ENCODE peak calls at places on chromosomes 7 and 10, in seven cellular contexts. T, N, Y, W, B, U and Z are unnamed samples.

GRCh38 chr7:80830584-80831319 is 88.1 kb downstream of the SEMA3C start:
- DNase-seq in T (no peak), N (peak), Y (no peak), W (no peak), B (peak), U (no peak), Z (no peak)

GRCh38 chr7:151257990-151258389 is 9.5 kb upstream of the SMARCD3 start:
- DNase-seq in T (no peak), N (no peak), Y (no peak), W (no peak), B (no peak), U (no peak), Z (no peak)

GRCh38 chr10:114779803-114780609 is 41.6 kb upstream of the FHIP2A start:
- DNase-seq in T (no peak), N (peak), Y (no peak), W (no peak), B (peak), U (no peak), Z (no peak)

GRCh38 chr10:43064331-43065075 is 12.4 kb upstream of the RET start:
- DNase-seq in T (no peak), N (no peak), Y (no peak), W (no peak), B (no peak), U (no peak), Z (no peak)

GRCh38 chr10:58028597-58029366 is 238.9 kb downstream of the IPMK start:
- DNase-seq in T (no peak), N (peak), Y (no peak), W (no peak), B (no peak), U (no peak), Z (no peak)

GRCh38 chr7:2970907-2971306 is 72.8 kb downstream of the CARD11 start:
- DNase-seq in T (no peak), N (no peak), Y (no peak), W (peak), B (no peak), U (no peak), Z (no peak)

GRCh38 chr10:124482401-124482800 is 20.8 kb downstream of the LHPP start:
- DNase-seq in T (no peak), N (no peak), Y (no peak), W (no peak), B (no peak), U (no peak), Z (no peak)

GRCh38 chr7:1665721-1666250 is 4.3 kb upstream of the ELFN1 start:
- DNase-seq in T (peak), N (peak), Y (peak), W (peak), B (peak), U (no peak), Z (no peak)

GRCh38 chr10:31118561-31118960 is 86.9 kb upstream of the ZNF438 start:
- DNase-seq in T (no peak), N (peak), Y (no peak), W (no peak), B (peak), U (no peak), Z (no peak)

GRCh38 chr7:45394117-45394708 is 180.0 kb upstream of the ADCY1 start:
- DNase-seq in T (no peak), N (no peak), Y (no peak), W (no peak), B (no peak), U (no peak), Z (no peak)

GRCh38 chr7:22660732-22661131 is 66.3 kb upstream of the IL6 start:
- DNase-seq in T (no peak), N (no peak), Y (no peak), W (no peak), B (no peak), U (peak), Z (no peak)

GRCh38 chr7:34564091-34564490 is 93.9 kb upstream of the NPSR1 start:
- DNase-seq in T (no peak), N (no peak), Y (no peak), W (no peak), B (no peak), U (no peak), Z (no peak)

GRCh38 chr10:90723416-90724068 is 134.3 kb downstream of the HTR7 start:
- DNase-seq in T (no peak), N (no peak), Y (no peak), W (no peak), B (no peak), U (no peak), Z (no peak)

GRCh38 chr7:99601656-99602310 is 3.7 kb downstream of the TMEM225B start:
- DNase-seq in T (no peak), N (no peak), Y (no peak), W (no peak), B (no peak), U (no peak), Z (no peak)

GRCh38 chr10:63137306-63137705 is 4.2 kb downstream of the NRBF2 start:
- DNase-seq in T (peak), N (peak), Y (no peak), W (no peak), B (peak), U (peak), Z (no peak)

GRCh38 chr7:106070201-106070551 is 41.9 kb downstream of the SYPL1 start:
- DNase-seq in T (no peak), N (no peak), Y (no peak), W (no peak), B (no peak), U (no peak), Z (no peak)

GRCh38 chr10:122636953-122637352 is 62.7 kb downstream of the C10orf120 start:
- DNase-seq in T (no peak), N (no peak), Y (peak), W (peak), B (no peak), U (no peak), Z (no peak)

GRCh38 chr10:70337201-70337651 is 45.2 kb downstream of the LRRC20 start:
- DNase-seq in T (no peak), N (no peak), Y (no peak), W (no peak), B (no peak), U (no peak), Z (peak)

GRCh38 chr7:152046531-152046930 is 21.1 kb downstream of the GALNT11 start:
- DNase-seq in T (no peak), N (no peak), Y (no peak), W (no peak), B (no peak), U (no peak), Z (no peak)

GRCh38 chr7:143929224-143929920 is 5.7 kb upstream of the OR2F2 start:
- DNase-seq in T (no peak), N (peak), Y (no peak), W (no peak), B (no peak), U (no peak), Z (no peak)

GRCh38 chr7:151064454-151064853 is 5.1 kb downstream of the SLC4A2 start:
- DNase-seq in T (no peak), N (no peak), Y (no peak), W (no peak), B (no peak), U (no peak), Z (no peak)

GRCh38 chr7:47827321-47827720 is 120.9 kb downstream of the PKD1L1 start:
- DNase-seq in T (no peak), N (no peak), Y (no peak), W (no peak), B (no peak), U (no peak), Z (no peak)

GRCh38 chr10:17228081-17229015 is at the start of gene VIM:
- DNase-seq in T (peak), N (peak), Y (peak), W (peak), B (peak), U (peak), Z (no peak)
- TF ChIP-seq CTCF in T (no peak), N (no peak), Y (no peak), W (peak), B (no peak), U (no peak), Z (no peak)

GRCh38 chr10:80462986-80463741 is 9.1 kb downstream of the TSPAN14 start:
- DNase-seq in T (no peak), N (peak), Y (peak), W (no peak), B (no peak), U (peak), Z (no peak)
- H3K4me3 ChIP-seq in T (no peak), N (no peak), Y (peak), W (peak), B (no peak), U (no peak), Z (no peak)

DNA sequence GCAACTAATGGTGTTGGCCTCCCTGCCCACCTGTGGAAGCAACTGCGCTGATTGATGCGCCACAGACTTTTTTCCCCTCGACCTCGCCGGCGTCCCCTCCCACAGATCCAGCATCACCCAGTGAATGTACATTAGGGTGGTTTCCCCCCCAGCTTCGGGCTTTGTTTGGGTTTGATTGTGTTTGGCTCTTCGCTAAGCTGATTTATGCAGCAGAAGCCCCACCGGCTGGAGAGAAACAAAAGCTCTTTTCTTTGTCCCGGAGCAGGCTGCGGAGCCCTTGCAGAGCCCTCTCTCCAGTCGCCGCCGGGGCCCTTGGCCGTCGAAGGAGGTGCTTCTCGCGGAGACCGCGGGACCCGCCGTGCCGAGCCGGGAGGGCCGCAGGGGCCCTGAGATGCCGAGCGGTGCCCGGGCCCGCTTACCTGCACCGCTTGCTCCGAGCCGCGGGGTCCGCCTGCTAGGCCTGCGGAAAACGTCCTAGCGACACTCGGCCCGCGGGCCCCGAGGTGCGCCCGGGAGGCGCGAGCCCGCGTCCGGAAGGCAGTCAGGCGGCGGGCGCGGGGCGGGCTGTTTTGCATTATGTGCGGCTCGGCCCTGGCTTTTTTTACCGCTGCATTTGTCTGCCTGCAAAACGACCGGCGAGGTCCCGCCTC is 656 bp downstream of the ITGB8 start:
- DNase-seq in T (peak), N (peak), Y (peak), W (peak), B (peak), U (peak), Z (peak)
- TF ChIP-seq CTCF in T (no peak), N (no peak), Y (no peak), W (no peak), B (no peak), U (no peak), Z (peak)

GRCh38 chr10:133260895-133261725 is 15.6 kb downstream of the ADAM8 start:
- DNase-seq in T (no peak), N (peak), Y (peak), W (peak), B (peak), U (peak), Z (peak)

GRCh38 chr10:133263674-133264073 is 13.0 kb downstream of the ADAM8 start:
- DNase-seq in T (no peak), N (no peak), Y (no peak), W (no peak), B (no peak), U (no peak), Z (no peak)

GRCh38 chr10:133264455-133264854 is 12.2 kb downstream of the ADAM8 start:
- DNase-seq in T (peak), N (no peak), Y (no peak), W (no peak), B (no peak), U (no peak), Z (no peak)

GRCh38 chr10:133261726-133262325 is 14.8 kb downstream of the ADAM8 start:
- DNase-seq in T (peak), N (peak), Y (peak), W (peak), B (peak), U (peak), Z (peak)

GRCh38 chr10:133262696-133263095 is 14.0 kb downstream of the ADAM8 start:
- DNase-seq in T (no peak), N (no peak), Y (no peak), W (no peak), B (no peak), U (no peak), Z (no peak)
- H3K4me3 ChIP-seq in T (no peak), N (no peak), Y (no peak), W (no peak), B (no peak), U (no peak), Z (no peak)

GRCh38 chr7:97971990-97972943 is 17.7 kb downstream of the OCM2 start:
- DNase-seq in T (peak), N (peak), Y (peak), W (peak), B (peak), U (peak), Z (peak)
- TF ChIP-seq CTCF in T (peak), N (peak), Y (peak), W (no peak), B (peak), U (peak), Z (peak)

DNA sequence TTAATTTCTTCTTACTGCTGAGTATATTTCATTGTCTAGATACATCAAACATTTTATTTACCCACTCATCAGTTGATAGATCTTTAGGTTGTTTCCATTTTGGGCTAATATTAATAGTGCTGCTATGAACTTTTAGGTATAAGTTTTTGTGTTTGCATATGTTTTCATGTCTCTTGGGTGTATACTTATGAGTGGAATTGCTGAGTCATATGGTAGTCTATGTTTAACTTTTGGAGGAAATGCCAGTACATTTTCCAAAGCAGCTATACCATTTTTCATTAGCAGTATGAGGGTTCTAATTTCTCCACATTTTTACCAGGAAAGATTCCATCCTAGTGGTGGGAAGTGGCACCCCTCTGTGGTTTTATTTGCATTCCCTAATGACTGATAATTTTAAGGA is 101.1 kb downstream of the ANKRD30A start:
- DNase-seq in T (no peak), N (no peak), Y (no peak), W (no peak), B (no peak), U (no peak), Z (no peak)
- H3K4me3 ChIP-seq in T (no peak), N (no peak), Y (no peak), W (no peak), B (no peak), U (no peak), Z (no peak)